ENCODE peak calls at places on chromosome 4, in six cellular contexts. V, A, L, Y, K and J are unnamed samples.
A peak's percentile ranks its signal among the peaks of the same experiment; 100 is the strongest.

GRCh38 chr4:149164282-149164681 is 651.4 kb downstream of the IQCM start:
- DNase-seq in V (peak; percentile 38), K (peak; percentile 28), A (no peak), L (no peak), Y (no peak), J (no peak)

GRCh38 chr4:2762048-2762447 is 5.9 kb upstream of the TNIP2 start:
- DNase-seq in K (no peak), L (no peak), V (no peak), A (no peak), Y (no peak), J (peak; percentile 14)

GRCh38 chr4:163391756-163392155 is 48.1 kb downstream of the NPY5R start:
- DNase-seq in Y (no peak), K (no peak), V (no peak), A (no peak), L (no peak), J (no peak)

GRCh38 chr4:155807021-155807420 is 48.2 kb downstream of the GUCY1B1 start:
- DNase-seq in V (peak; percentile 82), A (no peak), K (no peak), L (no peak), Y (no peak), J (no peak)

GRCh38 chr4:78962597-78963115 is 23.4 kb upstream of the PAQR3 start:
- DNase-seq in L (no peak), Y (no peak), A (no peak), V (peak; percentile 28), K (no peak), J (no peak)

GRCh38 chr4:96649536-96649935 is 809.6 kb downstream of the PDHA2 start:
- DNase-seq in A (peak; percentile 76), V (no peak), Y (no peak), K (no peak), L (no peak), J (no peak)

GRCh38 chr4:173685324-173685723 is 155.3 kb upstream of the HAND2 start:
- DNase-seq in A (no peak), K (no peak), L (no peak), Y (no peak), V (no peak), J (no peak)

GRCh38 chr4:38574559-38575333 is 89.3 kb upstream of the KLF3 start:
- DNase-seq in L (no peak), V (no peak), K (no peak), A (no peak), Y (no peak), J (no peak)

DNA sequence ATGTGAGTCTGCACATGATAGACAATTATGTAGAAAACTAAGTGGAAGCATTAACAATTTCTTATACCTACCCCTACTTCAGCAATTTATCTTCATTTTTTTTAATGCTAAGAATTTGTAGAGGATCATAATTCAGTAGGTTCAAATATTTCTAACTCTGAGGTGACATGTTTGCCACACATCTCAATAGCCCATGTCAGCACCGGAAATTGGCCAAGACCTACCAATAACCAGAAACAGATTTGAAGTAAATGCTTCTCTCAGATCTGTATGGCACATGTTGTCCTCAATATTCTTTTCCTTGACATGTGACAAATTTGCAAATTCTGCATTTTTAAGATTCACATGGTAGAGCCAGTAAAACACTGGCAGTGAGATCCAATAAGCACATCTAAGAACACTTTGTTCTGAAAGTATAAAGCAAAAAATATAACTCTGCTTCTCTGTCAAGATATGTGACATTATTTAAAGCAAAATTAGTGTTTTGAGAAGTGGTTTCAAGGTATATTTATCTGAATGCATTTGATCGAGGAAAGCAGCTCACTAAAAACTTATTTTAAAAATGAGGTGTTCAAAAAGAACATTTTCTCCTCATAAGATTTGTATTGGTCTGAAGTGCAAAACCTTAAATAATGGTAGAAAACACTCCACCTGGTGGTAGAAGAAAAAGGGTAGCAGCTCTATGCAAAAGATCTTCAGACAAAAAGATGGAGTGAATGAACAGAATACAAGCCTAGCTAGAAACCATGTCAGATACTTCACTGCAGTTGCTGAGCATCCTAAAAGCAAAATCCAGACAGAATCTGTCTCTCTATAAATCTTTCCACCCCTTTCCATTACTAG is 513.9 kb upstream of the FAM241A start:
- DNase-seq in V (peak; percentile 38), K (no peak), A (peak; percentile 12), L (no peak), Y (no peak), J (no peak)
- TF ChIP-seq CTCF in V (peak; percentile 54), K (peak; percentile 34), A (peak; percentile 57), L (no peak), Y (peak; percentile 43), J (peak; percentile 29)

GRCh38 chr4:7802093-7802726 is 137.5 kb downstream of the AFAP1 start:
- DNase-seq in L (peak; percentile 82), Y (peak; percentile 37), V (peak; percentile 87), K (peak; percentile 91), A (peak; percentile 66), J (peak; percentile 81)
- TF ChIP-seq CTCF in L (peak; percentile 84), Y (peak; percentile 96), V (peak; percentile 98), K (peak; percentile 77), A (peak; percentile 81), J (peak; percentile 90)

DNA sequence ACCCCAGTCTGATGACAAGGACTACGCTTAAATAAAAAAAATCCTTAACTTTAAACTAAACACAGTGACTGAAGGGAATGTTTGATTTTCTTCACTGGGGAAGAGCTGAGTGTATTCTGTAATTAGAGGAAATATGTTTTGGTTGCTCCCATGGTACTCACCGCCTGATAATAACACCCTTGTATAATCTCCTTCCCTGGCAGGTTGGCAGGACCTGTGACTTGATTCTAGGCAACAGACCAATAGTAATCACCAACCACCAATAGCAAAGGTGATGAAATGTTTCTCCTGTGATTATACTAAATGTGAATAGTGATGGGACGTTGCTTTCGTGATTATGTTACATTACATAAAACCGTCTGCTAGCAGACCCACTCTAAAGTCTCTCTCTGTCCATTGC is 536.8 kb upstream of the CPEB2 start:
- DNase-seq in K (no peak), Y (no peak), L (no peak), A (no peak), V (no peak), J (no peak)
- TF ChIP-seq CTCF in K (no peak), Y (no peak), L (no peak), A (no peak), V (no peak), J (no peak)

GRCh38 chr4:114378306-114378903 is 220.2 kb upstream of the UGT8 start:
- DNase-seq in V (peak; percentile 57), A (no peak), Y (no peak), L (no peak), K (no peak), J (no peak)
- TF ChIP-seq CTCF in V (peak; percentile 61), A (peak; percentile 18), Y (no peak), L (no peak), K (no peak), J (no peak)